ENCODE peak calls at places on chromosome 4, in six cellular contexts. A is GM23338, K is endodermal cell, D is WERI-Rb-1, Y is mesendoderm, Q is fibroblast of mammary gland. L is an unnamed sample.

GRCh38 chr4:154471924-154472323 is 19.7 kb downstream of the DCHS2 start:
- DNase-seq in A (no peak), K (no peak), D (no peak), Y (no peak), Q (peak), L (no peak)

GRCh38 chr4:98970386-98970785 is 25.1 kb upstream of the METAP1 start:
- DNase-seq in A (peak), K (no peak), D (no peak), Y (no peak), Q (no peak), L (no peak)

GRCh38 chr4:177124436-177124835 is 185.2 kb upstream of the NEIL3 start:
- DNase-seq in A (no peak), K (no peak), D (no peak), Y (no peak), Q (no peak), L (no peak)

GRCh38 chr4:6802050-6802449 is 19.5 kb downstream of the KIAA0232 start:
- DNase-seq in A (no peak), K (no peak), D (no peak), Y (no peak), Q (no peak), L (no peak)

GRCh38 chr4:61520688-61521160 is 320.6 kb downstream of the ADGRL3 start:
- DNase-seq in A (peak), K (peak), D (no peak), Y (peak), Q (peak), L (no peak)

GRCh38 chr4:130736436-130737185 is 1640.7 kb downstream of the C4orf33 start:
- DNase-seq in A (no peak), K (no peak), D (no peak), Y (no peak), Q (no peak), L (no peak)

GRCh38 chr4:161252520-161253141 is 911.2 kb downstream of the FSTL5 start:
- DNase-seq in A (peak), K (no peak), D (peak), Y (peak), Q (peak), L (no peak)

GRCh38 chr4:112102875-112103370 is 42.3 kb upstream of the FAM241A start:
- DNase-seq in A (no peak), K (no peak), D (no peak), Y (no peak), Q (no peak), L (no peak)

GRCh38 chr4:23856630-23857029 is 33.2 kb downstream of the PPARGC1A start:
- DNase-seq in A (no peak), K (no peak), D (no peak), Y (no peak), Q (no peak), L (peak)

GRCh38 chr4:47639531-47639930 is 154.5 kb downstream of the ATP10D start:
- DNase-seq in A (no peak), K (no peak), D (no peak), Y (no peak), Q (peak), L (no peak)

GRCh38 chr4:69092190-69092589 is 4.1 kb upstream of the UGT2B7 start:
- DNase-seq in A (no peak), K (no peak), D (no peak), Y (no peak), Q (peak), L (no peak)

GRCh38 chr4:45438047-45438446 is 685.8 kb downstream of the GABRG1 start:
- DNase-seq in A (no peak), K (no peak), D (no peak), Y (no peak), Q (no peak), L (no peak)

GRCh38 chr4:112807083-112807482 is 170.1 kb downstream of the LARP7 start:
- DNase-seq in A (no peak), K (no peak), D (no peak), Y (no peak), Q (no peak), L (no peak)

GRCh38 chr4:94232519-94232918 is 24.9 kb downstream of the SMARCAD1 start:
- DNase-seq in A (no peak), K (no peak), D (no peak), Y (no peak), Q (no peak), L (no peak)

GRCh38 chr4:134490863-134491262 is 289.3 kb upstream of the PABPC4L start:
- DNase-seq in A (no peak), K (peak), D (no peak), Y (no peak), Q (no peak), L (no peak)

GRCh38 chr4:179116011-179116410 is 1673.8 kb upstream of the AGA start:
- DNase-seq in A (peak), K (no peak), D (no peak), Y (no peak), Q (no peak), L (no peak)

GRCh38 chr4:187046471-187046870 is 322.8 kb upstream of the FAT1 start:
- DNase-seq in A (no peak), K (no peak), D (no peak), Y (no peak), Q (no peak), L (no peak)

GRCh38 chr4:44326716-44327115 is 121.9 kb downstream of the KCTD8 start:
- DNase-seq in A (no peak), K (no peak), D (no peak), Y (no peak), Q (peak), L (no peak)

GRCh38 chr4:115233600-115233999 is 120.2 kb upstream of the NDST4 start:
- DNase-seq in A (no peak), K (no peak), D (no peak), Y (no peak), Q (no peak), L (no peak)

GRCh38 chr4:113849771-113850170 is 88.2 kb upstream of the CAMK2D start:
- DNase-seq in A (no peak), K (no peak), D (no peak), Y (no peak), Q (peak), L (no peak)

GRCh38 chr4:26611879-26612278 is 28.0 kb downstream of the TBC1D19 start:
- DNase-seq in A (no peak), K (no peak), D (no peak), Y (no peak), Q (no peak), L (no peak)

GRCh38 chr4:144611850-144612249 is 34.1 kb upstream of the HHIP start:
- DNase-seq in A (peak), K (peak), D (peak), Y (peak), Q (peak), L (no peak)

GRCh38 chr4:150283689-150284088 is 205.4 kb downstream of the DCLK2 start:
- DNase-seq in A (no peak), K (no peak), D (no peak), Y (no peak), Q (peak), L (no peak)

GRCh38 chr4:114964016-114964415 is 149.4 kb downstream of the NDST4 start:
- DNase-seq in A (no peak), K (no peak), D (no peak), Y (no peak), Q (no peak), L (no peak)

GRCh38 chr4:39324446-39324845 is 41.7 kb downstream of the RFC1 start:
- DNase-seq in A (no peak), K (no peak), D (no peak), Y (peak), Q (no peak), L (no peak)

GRCh38 chr4:48141048-48141447 is 7.0 kb upstream of the TXK start:
- DNase-seq in A (peak), K (no peak), D (no peak), Y (peak), Q (peak), L (no peak)

GRCh38 chr4:128818442-128818841 is 8.9 kb downstream of the JADE1 start:
- DNase-seq in A (no peak), K (no peak), D (no peak), Y (no peak), Q (no peak), L (no peak)

GRCh38 chr4:1195109-1195671 is 22.8 kb upstream of the SPON2 start:
- DNase-seq in A (no peak), K (peak), D (no peak), Y (no peak), Q (peak), L (peak)

GRCh38 chr4:2385450-2386020 is 32.9 kb downstream of the ZFYVE28 start:
- DNase-seq in A (no peak), K (no peak), D (no peak), Y (no peak), Q (no peak), L (no peak)
- H3K4me3 ChIP-seq in A (no peak), K (no peak), D (no peak), Y (no peak), Q (no peak), L (no peak)

GRCh38 chr4:52714597-52715254 is 36.5 kb downstream of the ERVMER34-1 start:
- DNase-seq in A (no peak), K (no peak), D (no peak), Y (peak), Q (peak), L (no peak)

GRCh38 chr4:52716364-52717151 is 34.7 kb downstream of the ERVMER34-1 start:
- DNase-seq in A (no peak), K (no peak), D (peak), Y (no peak), Q (no peak), L (no peak)

GRCh38 chr4:52715914-52716313 is 35.3 kb downstream of the ERVMER34-1 start:
- DNase-seq in A (no peak), K (no peak), D (no peak), Y (no peak), Q (no peak), L (no peak)

GRCh38 chr4:52713456-52713937 is 37.7 kb downstream of the ERVMER34-1 start:
- DNase-seq in A (no peak), K (no peak), D (no peak), Y (peak), Q (no peak), L (no peak)

DNA sequence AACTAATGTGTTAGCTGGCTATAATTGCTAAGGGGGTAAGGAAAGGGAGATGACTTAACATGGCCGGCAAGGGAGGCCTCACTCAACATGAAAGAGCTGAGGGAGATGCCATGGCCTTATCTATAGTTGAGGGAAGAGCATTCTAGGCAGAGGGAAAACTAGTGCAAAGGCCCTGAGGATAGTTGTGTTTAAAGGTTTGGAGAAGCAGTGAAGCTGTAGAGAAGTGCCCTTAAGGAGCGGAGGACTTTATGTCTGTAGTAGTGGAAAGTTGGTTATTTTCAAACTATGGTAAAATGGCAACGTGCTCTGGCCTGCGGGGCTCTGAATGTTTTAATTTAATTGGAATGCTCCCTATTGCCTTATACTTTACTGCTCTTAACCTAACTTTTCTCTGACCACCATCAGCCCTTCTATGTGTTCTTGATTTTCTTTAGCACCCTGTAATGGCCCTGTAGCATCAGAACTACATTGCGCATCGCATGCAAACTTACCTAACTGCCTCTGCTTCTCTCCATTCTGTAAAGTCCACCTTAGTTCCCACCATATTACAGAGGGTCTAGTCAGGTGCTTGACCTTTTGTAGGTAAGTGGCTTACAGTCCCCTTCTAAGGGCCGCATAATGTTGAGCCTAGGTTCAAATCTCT is 35.8 kb downstream of the ERVMER34-1 start:
- DNase-seq in A (no peak), K (no peak), D (no peak), Y (no peak), Q (no peak), L (no peak)
- H3K4me3 ChIP-seq in A (peak), K (peak), D (no peak), Y (no peak), Q (no peak), L (no peak)

DNA sequence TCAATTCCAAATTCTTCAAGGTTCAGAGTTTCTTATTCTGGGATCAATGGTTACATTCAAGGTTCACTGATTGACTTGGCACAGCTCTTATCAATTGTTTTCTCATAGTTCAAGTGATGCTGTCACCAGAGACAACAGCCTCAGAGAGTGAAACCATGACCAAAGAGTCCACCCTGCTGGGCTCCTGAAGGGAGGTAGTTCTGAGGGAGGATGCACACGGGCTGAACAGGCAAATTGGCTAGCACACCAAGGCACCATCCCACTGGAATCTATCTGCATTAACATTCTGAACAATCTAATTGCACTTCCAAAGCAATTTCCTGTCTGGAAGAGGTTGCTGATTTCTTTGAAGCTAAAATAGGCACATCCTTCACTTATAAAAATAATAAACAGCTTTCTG is 16.6 kb upstream of the GAB1 start:
- DNase-seq in A (no peak), K (no peak), D (no peak), Y (no peak), Q (no peak), L (no peak)
- H3K4me3 ChIP-seq in A (no peak), K (no peak), D (no peak), Y (no peak), Q (no peak), L (no peak)

GRCh38 chr4:73404457-73404856 is 370 bp downstream of the ALB start:
- DNase-seq in A (no peak), K (no peak), D (no peak), Y (no peak), Q (no peak), L (no peak)
- H3K4me3 ChIP-seq in A (no peak), K (no peak), D (no peak), Y (no peak), Q (no peak), L (no peak)

DNA sequence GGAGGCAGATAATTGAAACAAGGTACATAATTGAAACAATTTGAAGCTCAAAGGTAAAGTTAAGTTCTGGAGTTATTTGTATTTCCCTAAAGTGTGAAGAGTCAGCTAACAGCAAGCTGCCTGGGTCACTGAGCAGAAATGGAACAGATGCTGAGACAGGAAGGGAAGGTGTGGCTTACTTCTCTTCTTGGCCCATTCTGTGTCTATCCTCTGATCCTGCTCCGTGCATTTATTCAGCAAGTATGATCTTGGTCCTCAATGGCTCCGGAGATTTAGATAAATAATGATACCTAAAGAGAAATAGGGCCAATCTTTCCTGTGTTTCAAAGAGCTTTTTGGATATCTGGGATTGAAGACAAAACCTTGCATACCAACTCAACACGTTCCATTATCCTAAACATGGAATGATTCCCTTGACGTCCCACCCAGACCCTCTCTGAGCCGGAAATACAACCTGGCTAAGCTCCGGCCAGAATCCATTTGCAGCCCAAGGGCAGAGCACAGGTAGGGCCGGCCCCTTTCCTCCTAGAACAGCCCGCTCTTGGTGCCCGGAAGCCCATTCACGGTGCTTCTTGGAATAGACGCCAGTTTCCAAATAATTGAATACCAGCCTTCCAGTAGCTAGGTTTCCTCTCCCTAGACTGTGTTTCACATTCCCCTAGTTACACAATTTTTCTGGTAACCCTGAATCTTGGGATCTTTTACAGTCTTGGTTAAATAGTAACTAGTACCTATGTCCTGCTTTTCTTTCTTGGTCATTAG is 210.9 kb downstream of the NWD2 start:
- DNase-seq in A (no peak), K (no peak), D (no peak), Y (no peak), Q (no peak), L (peak)
- H3K4me3 ChIP-seq in A (no peak), K (no peak), D (no peak), Y (no peak), Q (no peak), L (no peak)

GRCh38 chr4:122700178-122700725 is 32.3 kb upstream of the BBS12 start:
- DNase-seq in A (peak), K (peak), D (no peak), Y (peak), Q (peak), L (peak)
- H3K4me3 ChIP-seq in A (no peak), K (no peak), D (no peak), Y (no peak), Q (peak), L (no peak)

GRCh38 chr4:120718979-120719566 is 203.5 kb downstream of the PRDM5 start:
- DNase-seq in A (peak), K (no peak), D (peak), Y (peak), Q (peak), L (peak)
- H3K4me3 ChIP-seq in A (no peak), K (no peak), D (no peak), Y (no peak), Q (no peak), L (no peak)

GRCh38 chr4:140497776-140498636 is at the start of gene MGAT4D:
- DNase-seq in A (peak), K (peak), D (no peak), Y (peak), Q (no peak), L (peak)
- H3K4me3 ChIP-seq in A (peak), K (no peak), D (no peak), Y (no peak), Q (no peak), L (no peak)

DNA sequence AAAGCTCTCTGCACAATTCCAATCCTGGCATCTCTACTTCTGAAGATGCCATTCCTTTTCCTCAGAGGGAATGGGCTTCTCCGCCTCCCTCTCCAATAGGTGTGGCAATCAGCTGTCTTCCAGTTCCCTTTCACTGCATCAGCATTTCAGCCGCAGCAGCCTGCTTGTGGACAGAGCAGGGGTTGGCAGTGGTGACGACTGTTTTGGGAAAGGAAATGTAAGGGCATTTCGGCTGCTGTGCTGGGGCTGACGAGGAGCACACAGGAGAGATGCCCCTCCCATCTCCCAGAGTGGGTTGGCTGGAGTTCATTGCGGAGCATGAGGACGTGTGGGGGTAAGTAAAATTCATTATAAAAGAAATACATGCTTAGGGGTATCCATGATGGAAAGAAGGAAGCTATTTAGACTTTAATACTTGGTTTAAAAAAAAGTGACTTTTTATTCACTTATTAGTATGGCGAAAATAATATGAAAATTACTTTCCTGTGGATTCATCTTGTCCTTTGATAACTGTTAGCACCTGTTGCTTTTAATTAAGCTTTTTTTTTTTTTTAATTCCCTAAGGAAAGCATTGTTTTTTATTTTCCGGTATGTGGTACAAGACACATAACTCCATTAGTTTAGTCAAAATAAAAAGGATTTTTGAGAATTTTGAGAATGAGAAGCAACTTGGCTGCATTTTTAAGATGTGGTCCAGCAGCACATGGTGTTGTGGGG is at the start of gene LIMCH1:
- DNase-seq in A (peak), K (peak), D (no peak), Y (peak), Q (no peak), L (peak)
- H3K4me3 ChIP-seq in A (no peak), K (no peak), D (no peak), Y (no peak), Q (no peak), L (no peak)

DNA sequence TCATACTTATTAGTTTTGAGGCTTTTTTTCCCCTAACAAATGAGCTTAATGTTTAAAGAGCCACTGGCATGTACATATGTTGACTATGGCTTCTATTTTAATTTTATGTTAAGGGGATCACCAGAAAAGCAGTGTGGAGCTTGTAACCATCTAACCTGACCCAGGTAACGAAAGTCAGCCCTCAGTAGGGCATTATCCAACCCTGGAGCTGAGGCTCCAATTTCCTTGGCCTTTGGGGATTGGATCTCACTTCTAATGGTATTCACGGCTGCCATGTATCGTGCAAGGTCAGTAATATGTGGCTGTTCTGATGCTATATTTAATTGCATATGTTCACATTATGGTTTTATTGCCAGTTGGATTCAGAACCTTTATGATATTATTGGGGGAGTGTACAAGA is 75.2 kb upstream of the CCSER1 start:
- DNase-seq in A (peak), K (no peak), D (no peak), Y (no peak), Q (no peak), L (no peak)
- H3K4me3 ChIP-seq in A (no peak), K (no peak), D (no peak), Y (no peak), Q (no peak), L (no peak)